ENCODE peak calls at places on chromosomes 2 and 18, in ten cellular contexts. L is tibial nerve, O is thyroid gland, F is stomach, Y is GM12878, I is heart left ventricle, B is spleen, K is HCT116, Q is prostate gland, U is ovary. N is an unnamed sample. For H3K36me3, the result is how much of the 10 kb centered on the place peaks cover.

GRCh38 chr2:171308280-171309054 is 125.3 kb downstream of the METTL8 start:
- DNase-seq in L (no peak), U (no peak), B (no peak), Q (no peak), Y (no peak), O (no peak), I (no peak), F (no peak), K (no peak), N (no peak)

GRCh38 chr2:100106460-100106859 is 35.9 kb downstream of the AFF3 start:
- DNase-seq in I (no peak), Y (no peak), K (no peak), Q (peak), F (peak), L (no peak), B (no peak), O (no peak), U (peak), N (no peak)

GRCh38 chr2:134008837-134009236 is 245.0 kb upstream of the MGAT5 start:
- DNase-seq in L (no peak), I (no peak), U (no peak), O (no peak), Q (no peak), K (no peak), B (no peak), F (no peak), Y (no peak), N (no peak)

GRCh38 chr18:11178951-11179549 is 29.7 kb upstream of the PIEZO2 start:
- DNase-seq in O (peak), U (peak), F (no peak), K (no peak), Q (no peak), Y (no peak), I (peak), L (peak), B (no peak), N (peak)

GRCh38 chr2:220506466-220506865 is 879.0 kb downstream of the SLC4A3 start:
- DNase-seq in Y (no peak), U (no peak), I (no peak), Q (no peak), F (no peak), K (no peak), O (no peak), B (no peak), L (no peak), N (no peak)

GRCh38 chr2:40488101-40488598 is 36.3 kb upstream of the SLC8A1 start:
- DNase-seq in L (no peak), I (no peak), F (no peak), B (no peak), K (peak), Y (no peak), O (no peak), Q (no peak), U (no peak), N (no peak)

GRCh38 chr18:51196116-51196810 is 1.2 kb downstream of the MEX3C start:
- DNase-seq in O (peak), U (peak), Q (peak), I (peak), L (peak), Y (no peak), F (peak), B (peak), K (no peak), N (no peak)

GRCh38 chr2:220753486-220753885 is 818.6 kb downstream of the EPHA4 start:
- DNase-seq in L (no peak), I (no peak), U (no peak), B (no peak), O (no peak), K (no peak), Y (no peak), Q (no peak), F (no peak), N (no peak)

GRCh38 chr2:197152451-197153228 is 157.9 kb downstream of the ANKRD44 start:
- DNase-seq in K (no peak), U (no peak), O (no peak), F (no peak), I (no peak), B (peak), Y (peak), Q (no peak), L (no peak), N (no peak)

GRCh38 chr18:70720607-70721006 is 431.8 kb downstream of the SOCS6 start:
- DNase-seq in F (no peak), Y (no peak), O (no peak), L (no peak), Q (no peak), U (no peak), K (no peak), B (no peak), I (no peak), N (no peak)

GRCh38 chr2:190986221-190986953 is 27.6 kb downstream of the STAT1 start:
- DNase-seq in B (no peak), I (no peak), L (no peak), F (no peak), K (no peak), Q (no peak), O (no peak), U (no peak), Y (no peak), N (no peak)

GRCh38 chr2:64329848-64330247 is 124.1 kb upstream of the LGALSL start:
- DNase-seq in Q (no peak), U (no peak), Y (no peak), L (no peak), K (no peak), B (no peak), I (peak), O (no peak), F (peak), N (no peak)

GRCh38 chr2:237859533-237860272 is at the start of gene RAMP1:
- DNase-seq in O (peak), K (no peak), U (no peak), Q (peak), F (no peak), Y (no peak), L (no peak), B (peak), I (no peak), N (no peak)

GRCh38 chr2:151762694-151763093 is 28.4 kb upstream of the NEB start:
- DNase-seq in F (no peak), B (no peak), Y (no peak), O (no peak), K (no peak), L (no peak), U (no peak), Q (no peak), I (no peak), N (no peak)

GRCh38 chr2:5453224-5453623 is 239.0 kb upstream of the SOX11 start:
- DNase-seq in I (no peak), Q (no peak), U (no peak), O (no peak), L (no peak), B (no peak), Y (no peak), K (no peak), F (no peak), N (no peak)

GRCh38 chr18:9902832-9903231 is 11.0 kb upstream of the VAPA start:
- DNase-seq in K (no peak), F (no peak), Q (no peak), L (no peak), U (peak), B (no peak), I (no peak), O (no peak), Y (no peak), N (no peak)

GRCh38 chr2:170679607-170680079 is 35.5 kb upstream of the SP5 start:
- DNase-seq in U (no peak), O (peak), Q (peak), I (no peak), F (no peak), L (no peak), K (no peak), B (no peak), Y (no peak), N (no peak)

GRCh38 chr2:182391443-182391842 is 35.4 kb downstream of the PDE1A start:
- DNase-seq in Q (no peak), Y (no peak), U (no peak), K (no peak), O (no peak), F (no peak), B (no peak), L (no peak), I (no peak), N (no peak)

GRCh38 chr2:218959761-218960195 is 312 bp downstream of the CDK5R2 start:
- DNase-seq in Y (no peak), L (no peak), Q (no peak), U (no peak), O (no peak), F (no peak), K (no peak), I (no peak), B (no peak), N (no peak)

GRCh38 chr18:78912336-78912735 is 67.3 kb upstream of the SALL3 start:
- DNase-seq in B (no peak), Q (no peak), U (no peak), O (no peak), Y (no peak), I (no peak), L (no peak), F (no peak), K (no peak), N (no peak)

GRCh38 chr2:133418671-133419070 is 149.6 kb downstream of the NCKAP5 start:
- DNase-seq in B (no peak), I (no peak), U (no peak), F (no peak), L (no peak), K (no peak), O (no peak), Y (no peak), Q (no peak), N (no peak)

GRCh38 chr2:20635698-20636584 is 15.0 kb downstream of the HS1BP3 start:
- DNase-seq in U (peak), K (peak), L (peak), Q (peak), B (peak), F (peak), O (peak), Y (no peak), I (peak), N (peak)

GRCh38 chr2:135563793-135564192 is 32.5 kb downstream of the R3HDM1 start:
- DNase-seq in O (no peak), Y (no peak), L (no peak), K (no peak), F (no peak), Q (no peak), I (no peak), U (no peak), B (no peak), N (no peak)

DNA sequence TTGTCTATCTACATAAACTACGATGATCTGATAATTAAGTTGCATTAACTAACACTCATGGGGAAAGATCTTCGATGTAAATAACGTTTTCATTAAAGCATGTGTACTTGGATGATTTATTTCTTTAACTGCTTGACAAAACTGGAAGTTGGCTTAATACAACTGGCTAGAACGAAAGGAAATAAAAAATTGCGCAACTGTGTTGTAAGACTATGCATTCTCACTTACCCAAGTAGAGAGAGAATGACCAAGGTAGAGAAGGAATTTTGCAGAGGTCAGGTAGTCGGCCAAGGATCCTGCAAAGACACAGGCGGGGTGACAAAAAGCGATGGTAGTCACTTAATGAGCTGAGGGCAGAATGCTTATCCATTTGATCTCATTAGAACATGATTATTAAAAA is 1.0 kb downstream of the SLC40A1 start:
- DNase-seq in L (no peak), Y (no peak), K (no peak), B (no peak), Q (peak), O (no peak), F (no peak), U (no peak), I (no peak), N (no peak)
- H3K4me3 ChIP-seq in L (peak), Y (no peak), K (no peak), B (peak), Q (peak), O (no peak), F (peak), U (peak), I (peak), N (peak)

GRCh38 chr2:74212702-74213410 is 14.4 kb downstream of the MTHFD2 start:
- DNase-seq in K (no peak), O (no peak), B (no peak), F (no peak), U (no peak), Q (no peak), Y (no peak), I (no peak), L (no peak), N (no peak)
- H3K36me3 ChIP-seq in K (half or more), O (under half), B (half or more), F (half or more), U (under half), Q (under half), Y (half or more), I (half or more), L (half or more), N (under half)

DNA sequence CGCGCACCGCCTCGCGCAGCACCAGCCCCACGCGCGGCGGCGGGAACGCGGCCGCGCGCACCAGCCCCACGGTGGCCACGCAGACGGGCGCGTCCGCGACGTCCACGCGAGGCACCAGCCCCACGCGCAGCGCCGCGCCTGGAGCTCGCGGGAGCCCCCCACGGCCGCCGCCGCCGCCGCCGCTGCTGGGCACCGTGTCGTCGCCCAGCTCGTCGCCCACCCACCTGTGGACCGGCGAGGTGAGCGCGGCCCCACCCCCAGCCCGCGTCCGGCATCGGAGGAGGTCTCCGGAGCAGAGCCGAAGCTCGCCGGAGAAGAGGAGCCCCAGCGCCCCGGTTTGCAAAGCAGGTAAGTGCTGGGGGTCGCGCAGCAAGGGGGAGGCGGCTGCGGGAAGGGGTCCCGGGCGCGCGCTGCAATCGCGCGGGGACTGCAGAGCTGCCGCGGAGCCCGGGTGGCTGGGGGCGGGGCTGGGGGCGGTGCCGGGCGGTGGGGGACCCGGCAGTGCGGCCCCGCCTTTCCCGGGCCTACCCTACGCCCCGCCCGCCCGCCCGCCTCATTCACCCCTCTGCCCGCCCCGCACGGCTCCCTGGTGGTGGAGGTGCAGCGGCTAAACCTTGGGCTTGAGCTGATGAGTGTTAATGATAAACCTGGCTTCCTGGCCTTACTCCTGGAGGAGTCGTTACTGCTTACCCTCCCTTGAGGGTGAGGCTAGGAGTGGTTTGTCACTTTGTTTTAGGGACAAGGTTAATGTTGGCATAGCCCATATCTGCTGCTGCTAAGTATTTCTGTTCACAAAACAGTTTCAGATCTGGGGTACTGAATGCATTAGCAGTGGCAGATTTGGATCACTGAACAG is 900 bp downstream of the FAM117B start:
- DNase-seq in I (peak), F (peak), L (peak), U (peak), B (peak), Q (peak), K (peak), Y (peak), O (peak), N (peak)
- TF ChIP-seq POLR2A in I (peak), F (no peak), L (no peak), U (no peak), B (no peak), Q (peak), K (no peak), Y (peak), O (peak), N (no peak)

GRCh38 chr2:137967042-137967441 is 2.8 kb downstream of the HNMT start:
- DNase-seq in Q (no peak), U (no peak), L (no peak), F (no peak), O (no peak), Y (no peak), I (no peak), K (no peak), B (no peak), N (no peak)
- H3K4me3 ChIP-seq in Q (no peak), U (no peak), L (no peak), F (peak), O (no peak), Y (no peak), I (no peak), K (no peak), B (no peak), N (no peak)

DNA sequence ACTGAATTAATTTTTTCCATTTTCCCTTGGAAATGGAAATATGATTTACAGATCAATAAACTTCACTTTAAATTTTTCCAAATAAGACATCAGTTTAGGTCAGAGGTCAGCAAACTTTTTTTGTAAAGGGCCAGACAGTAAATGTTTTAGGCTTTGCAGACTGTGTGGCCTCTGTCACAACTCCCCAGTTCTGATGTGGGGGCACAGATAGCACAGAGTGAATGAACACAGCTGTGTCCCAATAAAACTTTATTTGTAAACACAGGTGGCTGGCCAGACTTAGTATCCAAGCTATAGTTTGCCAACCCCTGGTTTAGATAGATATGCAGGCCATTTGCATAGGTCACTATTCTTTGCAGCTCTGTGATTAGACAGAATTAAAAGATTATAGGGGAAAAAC is 59.9 kb downstream of the WDSUB1 start:
- DNase-seq in Q (no peak), L (no peak), O (no peak), K (no peak), U (no peak), F (no peak), B (no peak), Y (no peak), I (no peak), N (no peak)
- H3K36me3 ChIP-seq in Q (under half), L (half or more), O (under half), K (under half), U (under half), F (half or more), B (under half), Y (under half), I (half or more), N (under half)